ENCODE peak calls at places on chromosomes 4 and X, in seven cellular contexts. One of them, this sample, is unnamed.
A peak's percentile ranks its signal among the peaks of the same experiment; 100 is the strongest.

GRCh38 chr4:24793219-24794005 is 2.0 kb upstream of the SOD3 start:
- DNase-seq in T-helper 9 cell: no peak
- DNase-seq in stimulated activated naive B cell treated with anti-CD40 and anti-IgM and Interleukin-4, amounts not matched to agents 10 μg/mL and 1 μg/mL and 100 μg/mL, for 72 hours: no peak
- DNase-seq in H1: peak; percentile 39
- DNase-seq in stimulated activated CD8-positive, alpha-beta memory T cell treated with anti-CD3 and anti-CD28 coated beads, Interleukin-2, amount 100 ng/mL, for 48 hours: no peak
- DNase-seq in anterior cingulate cortex: no peak
- DNase-seq in foreskin fibroblast: no peak
- DNase-seq in this sample: no peak

GRCh38 chrX:134236690-134237362 is at the start of gene CCDC160:
- DNase-seq in stimulated activated CD8-positive, alpha-beta memory T cell treated with anti-CD3 and anti-CD28 coated beads, Interleukin-2, amount 100 ng/mL, for 48 hours: no peak
- DNase-seq in stimulated activated naive B cell treated with anti-CD40 and anti-IgM and Interleukin-4, amounts not matched to agents 10 μg/mL and 1 μg/mL and 100 μg/mL, for 72 hours: peak; percentile 3
- DNase-seq in foreskin fibroblast: no peak
- DNase-seq in anterior cingulate cortex: peak; percentile 66
- DNase-seq in T-helper 9 cell: no peak
- DNase-seq in H1: peak; percentile 83
- DNase-seq in this sample: no peak

GRCh38 chrX:9072281-9072680 is 38.4 kb upstream of the FAM9B start:
- DNase-seq in H1: no peak
- DNase-seq in stimulated activated CD8-positive, alpha-beta memory T cell treated with anti-CD3 and anti-CD28 coated beads, Interleukin-2, amount 100 ng/mL, for 48 hours: no peak
- DNase-seq in stimulated activated naive B cell treated with anti-CD40 and anti-IgM and Interleukin-4, amounts not matched to agents 10 μg/mL and 1 μg/mL and 100 μg/mL, for 72 hours: no peak
- DNase-seq in T-helper 9 cell: no peak
- DNase-seq in foreskin fibroblast: peak; percentile 39
- DNase-seq in anterior cingulate cortex: no peak
- DNase-seq in this sample: no peak

GRCh38 chr4:8282134-8282641 is 12.6 kb downstream of the HTRA3 start:
- DNase-seq in T-helper 9 cell: no peak
- DNase-seq in stimulated activated naive B cell treated with anti-CD40 and anti-IgM and Interleukin-4, amounts not matched to agents 10 μg/mL and 1 μg/mL and 100 μg/mL, for 72 hours: no peak
- DNase-seq in anterior cingulate cortex: no peak
- DNase-seq in foreskin fibroblast: no peak
- DNase-seq in stimulated activated CD8-positive, alpha-beta memory T cell treated with anti-CD3 and anti-CD28 coated beads, Interleukin-2, amount 100 ng/mL, for 48 hours: no peak
- DNase-seq in H1: no peak
- DNase-seq in this sample: no peak

GRCh38 chrX:149003863-149004660 is 501.0 kb downstream of the IDS start:
- DNase-seq in H1: no peak
- DNase-seq in stimulated activated naive B cell treated with anti-CD40 and anti-IgM and Interleukin-4, amounts not matched to agents 10 μg/mL and 1 μg/mL and 100 μg/mL, for 72 hours: no peak
- DNase-seq in foreskin fibroblast: no peak
- DNase-seq in T-helper 9 cell: no peak
- DNase-seq in stimulated activated CD8-positive, alpha-beta memory T cell treated with anti-CD3 and anti-CD28 coated beads, Interleukin-2, amount 100 ng/mL, for 48 hours: no peak
- DNase-seq in anterior cingulate cortex: no peak
- DNase-seq in this sample: no peak

GRCh38 chrX:729583-730409 is 99.2 kb downstream of the SHOX start:
- DNase-seq in stimulated activated naive B cell treated with anti-CD40 and anti-IgM and Interleukin-4, amounts not matched to agents 10 μg/mL and 1 μg/mL and 100 μg/mL, for 72 hours: no peak
- DNase-seq in anterior cingulate cortex: no peak
- DNase-seq in foreskin fibroblast: no peak
- DNase-seq in stimulated activated CD8-positive, alpha-beta memory T cell treated with anti-CD3 and anti-CD28 coated beads, Interleukin-2, amount 100 ng/mL, for 48 hours: no peak
- DNase-seq in T-helper 9 cell: no peak
- DNase-seq in H1: no peak
- DNase-seq in this sample: peak; percentile 44

GRCh38 chrX:39869846-39870601 is 227.7 kb downstream of the BCOR start:
- DNase-seq in stimulated activated naive B cell treated with anti-CD40 and anti-IgM and Interleukin-4, amounts not matched to agents 10 μg/mL and 1 μg/mL and 100 μg/mL, for 72 hours: no peak
- DNase-seq in T-helper 9 cell: peak; percentile 58
- DNase-seq in H1: no peak
- DNase-seq in anterior cingulate cortex: no peak
- DNase-seq in foreskin fibroblast: peak; percentile 34
- DNase-seq in stimulated activated CD8-positive, alpha-beta memory T cell treated with anti-CD3 and anti-CD28 coated beads, Interleukin-2, amount 100 ng/mL, for 48 hours: peak; percentile 58
- DNase-seq in this sample: no peak

GRCh38 chr4:80619070-80619674 is 283.6 kb downstream of the CFAP299 start:
- DNase-seq in H1: no peak
- DNase-seq in stimulated activated naive B cell treated with anti-CD40 and anti-IgM and Interleukin-4, amounts not matched to agents 10 μg/mL and 1 μg/mL and 100 μg/mL, for 72 hours: no peak
- DNase-seq in foreskin fibroblast: no peak
- DNase-seq in anterior cingulate cortex: no peak
- DNase-seq in stimulated activated CD8-positive, alpha-beta memory T cell treated with anti-CD3 and anti-CD28 coated beads, Interleukin-2, amount 100 ng/mL, for 48 hours: no peak
- DNase-seq in T-helper 9 cell: no peak
- DNase-seq in this sample: no peak

GRCh38 chr4:81030617-81031388 is at the start of gene BMP3:
- DNase-seq in T-helper 9 cell: no peak
- DNase-seq in stimulated activated CD8-positive, alpha-beta memory T cell treated with anti-CD3 and anti-CD28 coated beads, Interleukin-2, amount 100 ng/mL, for 48 hours: no peak
- DNase-seq in stimulated activated naive B cell treated with anti-CD40 and anti-IgM and Interleukin-4, amounts not matched to agents 10 μg/mL and 1 μg/mL and 100 μg/mL, for 72 hours: peak; percentile 6
- DNase-seq in H1: peak; percentile 73
- DNase-seq in foreskin fibroblast: peak; percentile 6
- DNase-seq in anterior cingulate cortex: no peak
- DNase-seq in this sample: no peak

GRCh38 chr4:116020141-116020722 is 906.8 kb upstream of the NDST4 start:
- DNase-seq in T-helper 9 cell: no peak
- DNase-seq in foreskin fibroblast: no peak
- DNase-seq in stimulated activated naive B cell treated with anti-CD40 and anti-IgM and Interleukin-4, amounts not matched to agents 10 μg/mL and 1 μg/mL and 100 μg/mL, for 72 hours: no peak
- DNase-seq in H1: no peak
- DNase-seq in anterior cingulate cortex: no peak
- DNase-seq in stimulated activated CD8-positive, alpha-beta memory T cell treated with anti-CD3 and anti-CD28 coated beads, Interleukin-2, amount 100 ng/mL, for 48 hours: no peak
- DNase-seq in this sample: no peak

GRCh38 chr4:56469489-56470210 is 2.2 kb downstream of the SRP72 start:
- DNase-seq in anterior cingulate cortex: no peak
- DNase-seq in H1: no peak
- DNase-seq in T-helper 9 cell: no peak
- DNase-seq in stimulated activated naive B cell treated with anti-CD40 and anti-IgM and Interleukin-4, amounts not matched to agents 10 μg/mL and 1 μg/mL and 100 μg/mL, for 72 hours: no peak
- DNase-seq in foreskin fibroblast: no peak
- DNase-seq in stimulated activated CD8-positive, alpha-beta memory T cell treated with anti-CD3 and anti-CD28 coated beads, Interleukin-2, amount 100 ng/mL, for 48 hours: no peak
- DNase-seq in this sample: no peak

GRCh38 chr4:39043697-39044363 is 11.6 kb upstream of the TMEM156 start:
- DNase-seq in stimulated activated CD8-positive, alpha-beta memory T cell treated with anti-CD3 and anti-CD28 coated beads, Interleukin-2, amount 100 ng/mL, for 48 hours: no peak
- DNase-seq in H1: no peak
- DNase-seq in T-helper 9 cell: no peak
- DNase-seq in foreskin fibroblast: no peak
- DNase-seq in anterior cingulate cortex: no peak
- DNase-seq in stimulated activated naive B cell treated with anti-CD40 and anti-IgM and Interleukin-4, amounts not matched to agents 10 μg/mL and 1 μg/mL and 100 μg/mL, for 72 hours: no peak
- DNase-seq in this sample: no peak

GRCh38 chr4:149595500-149595899 is 220.1 kb downstream of the IQCM start:
- DNase-seq in stimulated activated CD8-positive, alpha-beta memory T cell treated with anti-CD3 and anti-CD28 coated beads, Interleukin-2, amount 100 ng/mL, for 48 hours: no peak
- DNase-seq in T-helper 9 cell: no peak
- DNase-seq in stimulated activated naive B cell treated with anti-CD40 and anti-IgM and Interleukin-4, amounts not matched to agents 10 μg/mL and 1 μg/mL and 100 μg/mL, for 72 hours: no peak
- DNase-seq in H1: no peak
- DNase-seq in anterior cingulate cortex: no peak
- DNase-seq in foreskin fibroblast: no peak
- DNase-seq in this sample: no peak

GRCh38 chrX:118751950-118752783 is 24.8 kb downstream of the IL13RA1 start:
- DNase-seq in anterior cingulate cortex: no peak
- DNase-seq in foreskin fibroblast: no peak
- DNase-seq in stimulated activated CD8-positive, alpha-beta memory T cell treated with anti-CD3 and anti-CD28 coated beads, Interleukin-2, amount 100 ng/mL, for 48 hours: no peak
- DNase-seq in H1: no peak
- DNase-seq in T-helper 9 cell: no peak
- DNase-seq in stimulated activated naive B cell treated with anti-CD40 and anti-IgM and Interleukin-4, amounts not matched to agents 10 μg/mL and 1 μg/mL and 100 μg/mL, for 72 hours: peak; percentile 33
- DNase-seq in this sample: no peak

GRCh38 chrX:51891821-51892551 is 1.4 kb upstream of the MAGED1 start:
- DNase-seq in foreskin fibroblast: peak; percentile 83
- DNase-seq in stimulated activated naive B cell treated with anti-CD40 and anti-IgM and Interleukin-4, amounts not matched to agents 10 μg/mL and 1 μg/mL and 100 μg/mL, for 72 hours: no peak
- DNase-seq in T-helper 9 cell: no peak
- DNase-seq in anterior cingulate cortex: peak; percentile 30
- DNase-seq in H1: no peak
- DNase-seq in stimulated activated CD8-positive, alpha-beta memory T cell treated with anti-CD3 and anti-CD28 coated beads, Interleukin-2, amount 100 ng/mL, for 48 hours: no peak
- DNase-seq in this sample: no peak

GRCh38 chrX:29824176-29824906 is 391.0 kb upstream of the MAGEB2 start:
- DNase-seq in H1: no peak
- DNase-seq in T-helper 9 cell: no peak
- DNase-seq in foreskin fibroblast: no peak
- DNase-seq in stimulated activated CD8-positive, alpha-beta memory T cell treated with anti-CD3 and anti-CD28 coated beads, Interleukin-2, amount 100 ng/mL, for 48 hours: no peak
- DNase-seq in anterior cingulate cortex: no peak
- DNase-seq in stimulated activated naive B cell treated with anti-CD40 and anti-IgM and Interleukin-4, amounts not matched to agents 10 μg/mL and 1 μg/mL and 100 μg/mL, for 72 hours: no peak
- DNase-seq in this sample: no peak

GRCh38 chr4:108492816-108493595 is 127.4 kb upstream of the RPL34 start:
- DNase-seq in H1: peak; percentile 79
- DNase-seq in anterior cingulate cortex: no peak
- DNase-seq in stimulated activated naive B cell treated with anti-CD40 and anti-IgM and Interleukin-4, amounts not matched to agents 10 μg/mL and 1 μg/mL and 100 μg/mL, for 72 hours: no peak
- DNase-seq in foreskin fibroblast: no peak
- DNase-seq in T-helper 9 cell: peak; percentile 5
- DNase-seq in stimulated activated CD8-positive, alpha-beta memory T cell treated with anti-CD3 and anti-CD28 coated beads, Interleukin-2, amount 100 ng/mL, for 48 hours: no peak
- DNase-seq in this sample: no peak

GRCh38 chr4:71163317-71163716 is 169.9 kb downstream of the DCK start:
- DNase-seq in T-helper 9 cell: no peak
- DNase-seq in H1: no peak
- DNase-seq in stimulated activated naive B cell treated with anti-CD40 and anti-IgM and Interleukin-4, amounts not matched to agents 10 μg/mL and 1 μg/mL and 100 μg/mL, for 72 hours: no peak
- DNase-seq in foreskin fibroblast: no peak
- DNase-seq in stimulated activated CD8-positive, alpha-beta memory T cell treated with anti-CD3 and anti-CD28 coated beads, Interleukin-2, amount 100 ng/mL, for 48 hours: no peak
- DNase-seq in anterior cingulate cortex: no peak
- DNase-seq in this sample: no peak

GRCh38 chr4:10075953-10076391 is 40.6 kb downstream of the WDR1 start:
- DNase-seq in foreskin fibroblast: no peak
- DNase-seq in stimulated activated CD8-positive, alpha-beta memory T cell treated with anti-CD3 and anti-CD28 coated beads, Interleukin-2, amount 100 ng/mL, for 48 hours: no peak
- DNase-seq in anterior cingulate cortex: no peak
- DNase-seq in T-helper 9 cell: no peak
- DNase-seq in H1: no peak
- DNase-seq in stimulated activated naive B cell treated with anti-CD40 and anti-IgM and Interleukin-4, amounts not matched to agents 10 μg/mL and 1 μg/mL and 100 μg/mL, for 72 hours: no peak
- DNase-seq in this sample: no peak

GRCh38 chrX:150268839-150269238 is 94.3 kb upstream of the MAMLD1 start:
- DNase-seq in foreskin fibroblast: no peak
- DNase-seq in anterior cingulate cortex: no peak
- DNase-seq in stimulated activated CD8-positive, alpha-beta memory T cell treated with anti-CD3 and anti-CD28 coated beads, Interleukin-2, amount 100 ng/mL, for 48 hours: no peak
- DNase-seq in H1: no peak
- DNase-seq in stimulated activated naive B cell treated with anti-CD40 and anti-IgM and Interleukin-4, amounts not matched to agents 10 μg/mL and 1 μg/mL and 100 μg/mL, for 72 hours: no peak
- DNase-seq in T-helper 9 cell: no peak
- DNase-seq in this sample: no peak

GRCh38 chr4:40594261-40595178 is 35.1 kb downstream of the RBM47 start:
- DNase-seq in anterior cingulate cortex: no peak
- DNase-seq in H1: no peak
- DNase-seq in stimulated activated naive B cell treated with anti-CD40 and anti-IgM and Interleukin-4, amounts not matched to agents 10 μg/mL and 1 μg/mL and 100 μg/mL, for 72 hours: no peak
- DNase-seq in stimulated activated CD8-positive, alpha-beta memory T cell treated with anti-CD3 and anti-CD28 coated beads, Interleukin-2, amount 100 ng/mL, for 48 hours: no peak
- DNase-seq in T-helper 9 cell: no peak
- DNase-seq in foreskin fibroblast: no peak
- DNase-seq in this sample: no peak

GRCh38 chrX:136468391-136469103 is 19.2 kb upstream of the BRS3 start:
- DNase-seq in stimulated activated CD8-positive, alpha-beta memory T cell treated with anti-CD3 and anti-CD28 coated beads, Interleukin-2, amount 100 ng/mL, for 48 hours: no peak
- DNase-seq in H1: no peak
- DNase-seq in stimulated activated naive B cell treated with anti-CD40 and anti-IgM and Interleukin-4, amounts not matched to agents 10 μg/mL and 1 μg/mL and 100 μg/mL, for 72 hours: no peak
- DNase-seq in foreskin fibroblast: no peak
- DNase-seq in anterior cingulate cortex: no peak
- DNase-seq in T-helper 9 cell: no peak
- DNase-seq in this sample: no peak

GRCh38 chr4:119124314-119124713 is 11.3 kb upstream of the MYOZ2 start:
- DNase-seq in T-helper 9 cell: no peak
- DNase-seq in stimulated activated CD8-positive, alpha-beta memory T cell treated with anti-CD3 and anti-CD28 coated beads, Interleukin-2, amount 100 ng/mL, for 48 hours: no peak
- DNase-seq in H1: no peak
- DNase-seq in anterior cingulate cortex: no peak
- DNase-seq in stimulated activated naive B cell treated with anti-CD40 and anti-IgM and Interleukin-4, amounts not matched to agents 10 μg/mL and 1 μg/mL and 100 μg/mL, for 72 hours: no peak
- DNase-seq in foreskin fibroblast: peak; percentile 16
- DNase-seq in this sample: no peak

GRCh38 chrX:69165116-69165651 is at the start of gene PJA1:
- DNase-seq in anterior cingulate cortex: peak; percentile 72
- DNase-seq in T-helper 9 cell: peak; percentile 52
- DNase-seq in foreskin fibroblast: peak; percentile 63
- DNase-seq in stimulated activated CD8-positive, alpha-beta memory T cell treated with anti-CD3 and anti-CD28 coated beads, Interleukin-2, amount 100 ng/mL, for 48 hours: peak; percentile 48
- DNase-seq in stimulated activated naive B cell treated with anti-CD40 and anti-IgM and Interleukin-4, amounts not matched to agents 10 μg/mL and 1 μg/mL and 100 μg/mL, for 72 hours: peak; percentile 63
- DNase-seq in H1: peak; percentile 57
- DNase-seq in this sample: peak; percentile 87

GRCh38 chrX:149370097-149370496 is 135.0 kb downstream of the IDS start:
- DNase-seq in T-helper 9 cell: no peak
- DNase-seq in H1: no peak
- DNase-seq in stimulated activated CD8-positive, alpha-beta memory T cell treated with anti-CD3 and anti-CD28 coated beads, Interleukin-2, amount 100 ng/mL, for 48 hours: no peak
- DNase-seq in anterior cingulate cortex: no peak
- DNase-seq in stimulated activated naive B cell treated with anti-CD40 and anti-IgM and Interleukin-4, amounts not matched to agents 10 μg/mL and 1 μg/mL and 100 μg/mL, for 72 hours: no peak
- DNase-seq in foreskin fibroblast: no peak
- DNase-seq in this sample: no peak

GRCh38 chr4:84291984-84292383 is 207.1 kb downstream of the NKX6-1 start:
- DNase-seq in foreskin fibroblast: no peak
- DNase-seq in H1: no peak
- DNase-seq in anterior cingulate cortex: no peak
- DNase-seq in stimulated activated naive B cell treated with anti-CD40 and anti-IgM and Interleukin-4, amounts not matched to agents 10 μg/mL and 1 μg/mL and 100 μg/mL, for 72 hours: no peak
- DNase-seq in T-helper 9 cell: no peak
- DNase-seq in stimulated activated CD8-positive, alpha-beta memory T cell treated with anti-CD3 and anti-CD28 coated beads, Interleukin-2, amount 100 ng/mL, for 48 hours: no peak
- DNase-seq in this sample: no peak

GRCh38 chr4:8528713-8529112 is 51.5 kb upstream of the GPR78 start:
- DNase-seq in foreskin fibroblast: no peak
- DNase-seq in stimulated activated naive B cell treated with anti-CD40 and anti-IgM and Interleukin-4, amounts not matched to agents 10 μg/mL and 1 μg/mL and 100 μg/mL, for 72 hours: no peak
- DNase-seq in stimulated activated CD8-positive, alpha-beta memory T cell treated with anti-CD3 and anti-CD28 coated beads, Interleukin-2, amount 100 ng/mL, for 48 hours: no peak
- DNase-seq in H1: no peak
- DNase-seq in anterior cingulate cortex: no peak
- DNase-seq in T-helper 9 cell: no peak
- DNase-seq in this sample: no peak

GRCh38 chr4:159212675-159213297 is 109.9 kb downstream of the RAPGEF2 start:
- DNase-seq in foreskin fibroblast: no peak
- DNase-seq in T-helper 9 cell: no peak
- DNase-seq in stimulated activated naive B cell treated with anti-CD40 and anti-IgM and Interleukin-4, amounts not matched to agents 10 μg/mL and 1 μg/mL and 100 μg/mL, for 72 hours: no peak
- DNase-seq in anterior cingulate cortex: no peak
- DNase-seq in H1: no peak
- DNase-seq in stimulated activated CD8-positive, alpha-beta memory T cell treated with anti-CD3 and anti-CD28 coated beads, Interleukin-2, amount 100 ng/mL, for 48 hours: no peak
- DNase-seq in this sample: no peak

GRCh38 chr4:118981171-118981838 is 92.7 kb downstream of the SYNPO2 start:
- DNase-seq in H1: no peak
- DNase-seq in stimulated activated naive B cell treated with anti-CD40 and anti-IgM and Interleukin-4, amounts not matched to agents 10 μg/mL and 1 μg/mL and 100 μg/mL, for 72 hours: no peak
- DNase-seq in T-helper 9 cell: no peak
- DNase-seq in foreskin fibroblast: no peak
- DNase-seq in stimulated activated CD8-positive, alpha-beta memory T cell treated with anti-CD3 and anti-CD28 coated beads, Interleukin-2, amount 100 ng/mL, for 48 hours: no peak
- DNase-seq in anterior cingulate cortex: no peak
- DNase-seq in this sample: no peak

GRCh38 chrX:153765138-153766079 is 1.4 kb downstream of the PLXNB3 start:
- DNase-seq in anterior cingulate cortex: peak; percentile 90
- DNase-seq in foreskin fibroblast: no peak
- DNase-seq in stimulated activated CD8-positive, alpha-beta memory T cell treated with anti-CD3 and anti-CD28 coated beads, Interleukin-2, amount 100 ng/mL, for 48 hours: no peak
- DNase-seq in stimulated activated naive B cell treated with anti-CD40 and anti-IgM and Interleukin-4, amounts not matched to agents 10 μg/mL and 1 μg/mL and 100 μg/mL, for 72 hours: no peak
- DNase-seq in H1: no peak
- DNase-seq in T-helper 9 cell: no peak
- DNase-seq in this sample: no peak

GRCh38 chr4:26288308-26288982 is 32.4 kb upstream of the RBPJ start:
- DNase-seq in stimulated activated naive B cell treated with anti-CD40 and anti-IgM and Interleukin-4, amounts not matched to agents 10 μg/mL and 1 μg/mL and 100 μg/mL, for 72 hours: peak; percentile 54
- DNase-seq in H1: no peak
- DNase-seq in anterior cingulate cortex: no peak
- DNase-seq in T-helper 9 cell: no peak
- DNase-seq in foreskin fibroblast: peak; percentile 61
- DNase-seq in stimulated activated CD8-positive, alpha-beta memory T cell treated with anti-CD3 and anti-CD28 coated beads, Interleukin-2, amount 100 ng/mL, for 48 hours: peak; percentile 11
- DNase-seq in this sample: no peak

GRCh38 chr4:14701896-14702295 is 300.4 kb upstream of the CPEB2 start:
- DNase-seq in H1: no peak
- DNase-seq in foreskin fibroblast: no peak
- DNase-seq in stimulated activated naive B cell treated with anti-CD40 and anti-IgM and Interleukin-4, amounts not matched to agents 10 μg/mL and 1 μg/mL and 100 μg/mL, for 72 hours: no peak
- DNase-seq in T-helper 9 cell: no peak
- DNase-seq in anterior cingulate cortex: no peak
- DNase-seq in stimulated activated CD8-positive, alpha-beta memory T cell treated with anti-CD3 and anti-CD28 coated beads, Interleukin-2, amount 100 ng/mL, for 48 hours: no peak
- DNase-seq in this sample: no peak

GRCh38 chr4:1382776-1383727 is 23.2 kb downstream of the NKX1-1 start:
- DNase-seq in stimulated activated CD8-positive, alpha-beta memory T cell treated with anti-CD3 and anti-CD28 coated beads, Interleukin-2, amount 100 ng/mL, for 48 hours: no peak
- DNase-seq in H1: no peak
- DNase-seq in foreskin fibroblast: no peak
- DNase-seq in T-helper 9 cell: no peak
- DNase-seq in stimulated activated naive B cell treated with anti-CD40 and anti-IgM and Interleukin-4, amounts not matched to agents 10 μg/mL and 1 μg/mL and 100 μg/mL, for 72 hours: no peak
- DNase-seq in anterior cingulate cortex: no peak
- DNase-seq in this sample: no peak

GRCh38 chr4:24853142-24853541 is 57.8 kb downstream of the SOD3 start:
- DNase-seq in foreskin fibroblast: no peak
- DNase-seq in T-helper 9 cell: no peak
- DNase-seq in stimulated activated naive B cell treated with anti-CD40 and anti-IgM and Interleukin-4, amounts not matched to agents 10 μg/mL and 1 μg/mL and 100 μg/mL, for 72 hours: no peak
- DNase-seq in anterior cingulate cortex: no peak
- DNase-seq in H1: no peak
- DNase-seq in stimulated activated CD8-positive, alpha-beta memory T cell treated with anti-CD3 and anti-CD28 coated beads, Interleukin-2, amount 100 ng/mL, for 48 hours: no peak
- DNase-seq in this sample: no peak

GRCh38 chr4:185096032-185096653 is 46.9 kb upstream of the SLC25A4 start:
- DNase-seq in stimulated activated CD8-positive, alpha-beta memory T cell treated with anti-CD3 and anti-CD28 coated beads, Interleukin-2, amount 100 ng/mL, for 48 hours: no peak
- DNase-seq in anterior cingulate cortex: peak; percentile 17
- DNase-seq in T-helper 9 cell: no peak
- DNase-seq in foreskin fibroblast: peak; percentile 12
- DNase-seq in H1: no peak
- DNase-seq in stimulated activated naive B cell treated with anti-CD40 and anti-IgM and Interleukin-4, amounts not matched to agents 10 μg/mL and 1 μg/mL and 100 μg/mL, for 72 hours: no peak
- DNase-seq in this sample: no peak

GRCh38 chr4:171130126-171130801 is 682.9 kb upstream of the GALNTL6 start:
- DNase-seq in H1: no peak
- DNase-seq in anterior cingulate cortex: no peak
- DNase-seq in foreskin fibroblast: no peak
- DNase-seq in stimulated activated naive B cell treated with anti-CD40 and anti-IgM and Interleukin-4, amounts not matched to agents 10 μg/mL and 1 μg/mL and 100 μg/mL, for 72 hours: no peak
- DNase-seq in T-helper 9 cell: no peak
- DNase-seq in stimulated activated CD8-positive, alpha-beta memory T cell treated with anti-CD3 and anti-CD28 coated beads, Interleukin-2, amount 100 ng/mL, for 48 hours: no peak
- DNase-seq in this sample: no peak

GRCh38 chrX:132033166-132033565 is 10.1 kb downstream of the STK26 start:
- DNase-seq in T-helper 9 cell: no peak
- DNase-seq in anterior cingulate cortex: no peak
- DNase-seq in stimulated activated CD8-positive, alpha-beta memory T cell treated with anti-CD3 and anti-CD28 coated beads, Interleukin-2, amount 100 ng/mL, for 48 hours: no peak
- DNase-seq in foreskin fibroblast: no peak
- DNase-seq in stimulated activated naive B cell treated with anti-CD40 and anti-IgM and Interleukin-4, amounts not matched to agents 10 μg/mL and 1 μg/mL and 100 μg/mL, for 72 hours: no peak
- DNase-seq in H1: no peak
- DNase-seq in this sample: no peak

This sample was measured in ascending aorta.